ENCODE peak calls at places on chromosome 22, in eight cellular contexts. U is thyroid gland, B is body of pancreas, G is neural progenitor cell, S is A549, O is thoracic aorta, Y is neuronal stem cell, M is colonic mucosa. P is an unnamed sample.

GRCh38 chr22:47232197-47232596 is 469.7 kb downstream of the TBC1D22A start:
- DNase-seq in U (no peak), B (no peak), G (no peak), S (no peak), O (no peak), Y (no peak), M (no peak), P (no peak)

GRCh38 chr22:44154431-44154942 is 26.2 kb upstream of the PARVG start:
- DNase-seq in U (no peak), B (no peak), G (no peak), S (no peak), O (no peak), Y (no peak), M (no peak), P (no peak)

GRCh38 chr22:37741312-37741795 is 44.5 kb downstream of the TRIOBP start:
- DNase-seq in U (peak), B (peak), G (peak), S (peak), O (no peak), Y (no peak), M (peak), P (no peak)

GRCh38 chr22:44554411-44554810 is 56.4 kb upstream of the RTL6 start:
- DNase-seq in U (no peak), B (no peak), G (no peak), S (no peak), O (no peak), Y (no peak), M (no peak), P (no peak)

GRCh38 chr22:37628830-37629229 is 10.6 kb upstream of the SH3BP1 start:
- DNase-seq in U (no peak), B (no peak), G (no peak), S (no peak), O (no peak), Y (no peak), M (no peak), P (no peak)

GRCh38 chr22:45585946-45586540 is 83.4 kb downstream of the FBLN1 start:
- DNase-seq in U (no peak), B (no peak), G (no peak), S (no peak), O (no peak), Y (no peak), M (no peak), P (no peak)

GRCh38 chr22:36151006-36151595 is 9.5 kb downstream of the APOL3 start:
- DNase-seq in U (no peak), B (no peak), G (no peak), S (no peak), O (no peak), Y (no peak), M (no peak), P (no peak)

GRCh38 chr22:25548866-25549464 is 15.5 kb upstream of the GRK3 start:
- DNase-seq in U (no peak), B (no peak), G (no peak), S (no peak), O (no peak), Y (no peak), M (no peak), P (no peak)

GRCh38 chr22:37187891-37188761 is at the start of gene C1QTNF6:
- DNase-seq in U (peak), B (no peak), G (peak), S (peak), O (no peak), Y (peak), M (peak), P (no peak)

GRCh38 chr22:41625577-41625976 is 4.5 kb downstream of the XRCC6 start:
- DNase-seq in U (no peak), B (no peak), G (no peak), S (no peak), O (no peak), Y (no peak), M (no peak), P (no peak)

GRCh38 chr22:44191036-44191454 is 10.3 kb downstream of the PARVG start:
- DNase-seq in U (no peak), B (no peak), G (no peak), S (no peak), O (no peak), Y (no peak), M (no peak), P (no peak)

GRCh38 chr22:48403521-48403921 is 1424.2 kb downstream of the BRD1 start:
- DNase-seq in U (no peak), B (no peak), G (no peak), S (no peak), O (no peak), Y (no peak), M (no peak), P (no peak)

GRCh38 chr22:29756341-29756740 is 10.5 kb downstream of the ZMAT5 start:
- DNase-seq in U (no peak), B (no peak), G (no peak), S (no peak), O (no peak), Y (no peak), M (no peak), P (no peak)

GRCh38 chr22:43693245-43693644 is 118.9 kb downstream of the EFCAB6 start:
- DNase-seq in U (no peak), B (no peak), G (no peak), S (no peak), O (no peak), Y (no peak), M (no peak), P (no peak)

GRCh38 chr22:44172370-44173108 is 8.2 kb upstream of the PARVG start:
- DNase-seq in U (no peak), B (peak), G (peak), S (no peak), O (no peak), Y (no peak), M (peak), P (peak)

GRCh38 chr22:41369089-41369745 is 12.5 kb upstream of the TEF start:
- DNase-seq in U (no peak), B (peak), G (no peak), S (no peak), O (no peak), Y (no peak), M (no peak), P (no peak)

GRCh38 chr22:45966320-45966891 is 10.6 kb downstream of the WNT7B start:
- DNase-seq in U (no peak), B (peak), G (no peak), S (no peak), O (no peak), Y (no peak), M (no peak), P (no peak)

GRCh38 chr22:41862530-41863266 is 29.8 kb downstream of the SREBF2 start:
- DNase-seq in U (no peak), B (no peak), G (no peak), S (no peak), O (no peak), Y (no peak), M (no peak), P (no peak)

GRCh38 chr22:43060213-43060612 is 29.0 kb downstream of the TTLL1 start:
- DNase-seq in U (peak), B (no peak), G (peak), S (peak), O (no peak), Y (peak), M (peak), P (no peak)

GRCh38 chr22:35862697-35863096 is 145.0 kb downstream of the APOL5 start:
- DNase-seq in U (no peak), B (no peak), G (no peak), S (no peak), O (no peak), Y (no peak), M (no peak), P (no peak)

GRCh38 chr22:27669798-27670599 is 131.6 kb downstream of the MN1 start:
- DNase-seq in U (no peak), B (no peak), G (no peak), S (peak), O (no peak), Y (no peak), M (no peak), P (no peak)

GRCh38 chr22:49925525-49926128 is 7.2 kb downstream of the CRELD2 start:
- DNase-seq in U (no peak), B (no peak), G (no peak), S (no peak), O (no peak), Y (no peak), M (no peak), P (no peak)

GRCh38 chr22:46049726-46050450 is 72.9 kb upstream of the WNT7B start:
- DNase-seq in U (no peak), B (peak), G (no peak), S (no peak), O (no peak), Y (no peak), M (no peak), P (no peak)

GRCh38 chr22:46011627-46012181 is 34.7 kb upstream of the WNT7B start:
- DNase-seq in U (no peak), B (peak), G (no peak), S (no peak), O (no peak), Y (no peak), M (no peak), P (no peak)

GRCh38 chr22:49322231-49322630 is 505.4 kb downstream of the BRD1 start:
- DNase-seq in U (no peak), B (no peak), G (no peak), S (no peak), O (no peak), Y (no peak), M (no peak), P (no peak)

GRCh38 chr22:48899523-48900326 is 927.9 kb downstream of the BRD1 start:
- DNase-seq in U (no peak), B (no peak), G (no peak), S (no peak), O (no peak), Y (no peak), M (peak), P (no peak)

GRCh38 chr22:36398602-36399472 is 11.1 kb upstream of the MYH9 start:
- DNase-seq in U (no peak), B (no peak), G (no peak), S (no peak), O (no peak), Y (no peak), M (peak), P (no peak)

GRCh38 chr22:22703715-22704114 is 59.3 kb downstream of the GGTLC2 start:
- DNase-seq in U (no peak), B (no peak), G (no peak), S (peak), O (no peak), Y (no peak), M (no peak), P (no peak)

GRCh38 chr22:11253000-11253511 is 4274.9 kb upstream of the OR11H1 start:
- DNase-seq in U (no peak), B (no peak), G (no peak), S (no peak), O (no peak), Y (no peak), M (no peak), P (no peak)

GRCh38 chr22:25484916-25485315 is 79.6 kb upstream of the GRK3 start:
- DNase-seq in U (no peak), B (no peak), G (no peak), S (no peak), O (no peak), Y (no peak), M (no peak), P (no peak)

GRCh38 chr22:49076300-49077035 is 751.2 kb downstream of the BRD1 start:
- DNase-seq in U (no peak), B (no peak), G (peak), S (no peak), O (no peak), Y (peak), M (no peak), P (no peak)

GRCh38 chr22:47322854-47323253 is 560.4 kb downstream of the TBC1D22A start:
- DNase-seq in U (no peak), B (no peak), G (no peak), S (no peak), O (no peak), Y (no peak), M (no peak), P (no peak)

GRCh38 chr22:46079861-46080821 is 70.2 kb upstream of the PPARA start:
- DNase-seq in U (peak), B (peak), G (no peak), S (peak), O (peak), Y (no peak), M (no peak), P (peak)

GRCh38 chr22:17712441-17712840 is 61.8 kb downstream of the BID start:
- DNase-seq in U (no peak), B (no peak), G (no peak), S (no peak), O (no peak), Y (no peak), M (no peak), P (no peak)
- H3K27ac ChIP-seq in U (no peak), B (no peak), G (no peak), S (no peak), O (no peak), Y (no peak), M (no peak), P (no peak)

GRCh38 chr22:39489094-39490068 is 12.7 kb upstream of the MIEF1 start:
- DNase-seq in U (no peak), B (no peak), G (no peak), S (no peak), O (no peak), Y (no peak), M (no peak), P (no peak)
- H3K27ac ChIP-seq in U (no peak), B (no peak), G (no peak), S (no peak), O (no peak), Y (no peak), M (no peak), P (no peak)

GRCh38 chr22:24201681-24202590 is 20.6 kb downstream of the SUSD2 start:
- DNase-seq in U (no peak), B (no peak), G (no peak), S (peak), O (no peak), Y (no peak), M (no peak), P (no peak)

GRCh38 chr22:24200616-24201212 is 19.4 kb downstream of the SUSD2 start:
- DNase-seq in U (no peak), B (no peak), G (no peak), S (peak), O (no peak), Y (no peak), M (no peak), P (no peak)

GRCh38 chr22:24198682-24199052 is 17.4 kb downstream of the SUSD2 start:
- DNase-seq in U (peak), B (no peak), G (no peak), S (no peak), O (no peak), Y (no peak), M (no peak), P (no peak)
- H3K27ac ChIP-seq in U (peak), B (peak), G (no peak), S (peak), O (peak), Y (no peak), M (no peak), P (peak)

GRCh38 chr22:20118572-20119020 is 1.6 kb upstream of the TRMT2A start:
- DNase-seq in U (no peak), B (no peak), G (peak), S (no peak), O (no peak), Y (no peak), M (no peak), P (no peak)

GRCh38 chr22:20116376-20116950 is 559 bp downstream of the RANBP1 start:
- DNase-seq in U (no peak), B (peak), G (peak), S (no peak), O (no peak), Y (no peak), M (no peak), P (no peak)

GRCh38 chr22:20116951-20117645 is at the start of gene TRMT2A:
- DNase-seq in U (peak), B (peak), G (peak), S (peak), O (peak), Y (peak), M (peak), P (peak)

GRCh38 chr22:20115691-20116375 is at the start of gene RANBP1:
- DNase-seq in U (no peak), B (no peak), G (peak), S (no peak), O (no peak), Y (no peak), M (no peak), P (no peak)

DNA sequence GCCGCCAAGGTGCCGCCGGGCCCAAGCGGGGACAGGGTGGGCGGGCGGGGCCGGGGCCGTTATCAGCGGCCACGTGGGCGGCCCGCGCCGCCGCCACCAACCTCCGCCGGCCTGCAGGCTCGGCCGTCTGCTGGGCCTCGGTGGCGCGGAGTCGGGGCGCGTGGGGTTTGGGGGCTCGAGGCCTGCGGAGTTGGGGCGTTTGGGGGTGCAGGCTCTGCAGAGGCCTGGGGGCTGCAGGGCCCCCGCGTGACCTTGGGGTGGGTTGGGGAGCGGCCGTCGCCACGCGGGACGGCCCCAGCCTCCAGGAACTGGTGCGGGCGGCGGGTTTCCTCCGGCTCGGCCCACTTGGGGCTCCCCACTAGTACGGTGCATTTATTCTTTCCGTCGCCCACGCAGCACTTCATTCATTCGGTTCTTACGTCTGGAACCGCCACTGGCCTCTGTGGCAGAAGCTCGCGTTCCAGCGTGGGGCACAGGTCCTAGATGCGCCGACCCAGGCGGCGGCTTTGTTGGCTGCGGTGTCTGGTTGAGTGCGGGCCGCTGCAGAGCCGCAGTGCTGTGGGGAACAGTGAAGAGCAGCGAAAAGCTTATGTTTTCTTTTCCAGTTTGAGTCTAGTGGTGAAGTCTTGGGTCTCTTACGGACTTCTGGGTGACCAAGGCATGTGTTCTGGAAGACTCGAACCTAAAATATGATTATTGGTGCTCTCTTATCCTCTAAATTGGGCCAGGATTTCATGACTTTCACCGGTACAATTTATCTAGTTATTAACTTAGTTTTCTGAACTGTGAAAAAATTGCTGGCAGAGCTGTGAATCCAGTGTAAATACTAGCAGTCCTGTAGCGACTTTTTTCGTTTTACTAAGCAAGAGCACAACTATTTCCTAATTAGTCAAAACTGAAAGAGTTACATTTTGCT is 888 bp upstream of the TRMT2A start:
- DNase-seq in U (peak), B (no peak), G (peak), S (no peak), O (no peak), Y (no peak), M (no peak), P (no peak)
- H3K27ac ChIP-seq in U (no peak), B (peak), G (peak), S (peak), O (peak), Y (no peak), M (peak), P (peak)

DNA sequence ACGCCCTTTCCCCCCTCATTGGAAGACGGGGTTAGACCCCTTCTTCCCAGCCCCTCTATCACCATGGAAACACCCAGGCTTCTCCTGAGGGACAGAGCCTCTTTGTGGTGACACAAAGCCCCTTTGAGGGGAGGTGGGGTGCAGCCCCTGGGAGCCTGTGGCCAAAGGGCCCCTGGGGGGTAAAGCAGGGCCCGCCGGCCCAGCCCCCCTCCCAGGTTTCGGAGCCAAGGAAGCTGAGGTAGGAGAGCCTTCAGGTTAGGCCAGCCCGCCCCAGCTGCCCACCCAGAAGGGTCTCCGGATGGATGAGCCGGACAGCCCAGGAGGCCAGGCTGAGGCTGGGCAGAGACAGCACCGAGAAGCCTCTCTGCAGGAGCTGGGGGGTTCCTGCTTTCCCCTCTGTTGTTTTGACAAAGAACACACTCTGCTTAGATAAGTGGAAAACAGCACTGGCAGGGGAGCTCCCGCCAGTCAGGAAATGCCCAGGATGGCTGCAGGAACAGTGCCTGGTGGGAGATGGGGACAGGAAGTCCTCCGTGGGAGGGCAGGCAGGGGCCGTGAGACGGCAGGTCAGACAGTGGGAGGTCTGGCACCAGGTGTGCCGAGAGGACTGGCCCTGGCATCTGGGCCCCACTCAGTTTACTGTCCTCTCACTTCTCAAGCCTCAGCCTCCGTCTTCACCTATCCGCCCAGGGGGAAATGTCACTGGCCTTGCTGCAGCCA is 18.2 kb downstream of the ARVCF start:
- DNase-seq in U (peak), B (no peak), G (peak), S (no peak), O (no peak), Y (no peak), M (no peak), P (no peak)
- H3K27ac ChIP-seq in U (peak), B (peak), G (peak), S (no peak), O (no peak), Y (peak), M (no peak), P (no peak)

GRCh38 chr22:31288496-31289235 is 3.6 kb downstream of the PIK3IP1 start:
- DNase-seq in U (peak), B (no peak), G (no peak), S (no peak), O (no peak), Y (no peak), M (no peak), P (no peak)

GRCh38 chr22:31291403-31291715 is 929 bp downstream of the PIK3IP1 start:
- DNase-seq in U (no peak), B (no peak), G (peak), S (no peak), O (no peak), Y (no peak), M (no peak), P (no peak)

GRCh38 chr22:31289335-31289734 is 3.0 kb downstream of the PIK3IP1 start:
- DNase-seq in U (no peak), B (no peak), G (no peak), S (no peak), O (no peak), Y (no peak), M (peak), P (no peak)

GRCh38 chr22:31291716-31292644 is at the start of gene PIK3IP1:
- DNase-seq in U (peak), B (peak), G (peak), S (peak), O (peak), Y (peak), M (peak), P (peak)

GRCh38 chr22:31290494-31291402 is 1.5 kb downstream of the PIK3IP1 start:
- DNase-seq in U (peak), B (peak), G (peak), S (peak), O (peak), Y (peak), M (peak), P (peak)
- H3K27ac ChIP-seq in U (peak), B (peak), G (no peak), S (peak), O (peak), Y (no peak), M (peak), P (peak)